ENCODE peak calls at places on chromosomes 4 and X, in seven cellular contexts. M is K562, N is HepG2, L is HCT116, F is GM12878, B is SK-N-SH, U is H1. S is an unnamed sample.

GRCh38 chr4:117793786-117794369 is 240.4 kb upstream of the NDST3 start:
- DNase-seq in F (no peak), L (no peak), N (no peak), B (no peak), M (no peak), U (no peak), S (no peak)

GRCh38 chrX:123959281-123960063 is 2.0 kb upstream of the STAG2 start:
- DNase-seq in B (peak), L (no peak), N (no peak), M (peak), F (no peak), U (no peak), S (no peak)

GRCh38 chr4:174369968-174370367 is 86.3 kb downstream of the CEP44 start:
- DNase-seq in L (no peak), U (no peak), M (no peak), N (no peak), B (no peak), F (no peak), S (no peak)

GRCh38 chrX:155028749-155029360 is 2.2 kb downstream of the FUNDC2 start:
- DNase-seq in B (no peak), M (no peak), N (no peak), U (no peak), L (no peak), F (no peak), S (no peak)

GRCh38 chrX:18883234-18883960 is 100.5 kb downstream of the PHKA2 start:
- DNase-seq in N (peak), M (no peak), B (no peak), L (no peak), F (no peak), U (no peak), S (no peak)

GRCh38 chr4:1172971-1173757 is 781 bp upstream of the SPON2 start:
- DNase-seq in L (no peak), U (no peak), B (peak), M (no peak), N (peak), F (no peak), S (no peak)

GRCh38 chrX:115031989-115032388 is 14.6 kb upstream of the IL13RA2 start:
- DNase-seq in U (no peak), L (no peak), M (no peak), F (no peak), N (no peak), B (no peak), S (no peak)

GRCh38 chr4:182808673-182809416 is 108.3 kb downstream of the DCTD start:
- DNase-seq in N (no peak), F (peak), U (no peak), M (no peak), L (no peak), B (no peak), S (no peak)

GRCh38 chrX:40996886-40997530 is 88.2 kb upstream of the USP9X start:
- DNase-seq in U (no peak), B (peak), F (no peak), N (peak), M (peak), L (peak), S (peak)
- TF ChIP-seq JUND in U (peak), B (no peak), F (no peak), N (no peak), M (peak), L (no peak), S (no peak)

DNA sequence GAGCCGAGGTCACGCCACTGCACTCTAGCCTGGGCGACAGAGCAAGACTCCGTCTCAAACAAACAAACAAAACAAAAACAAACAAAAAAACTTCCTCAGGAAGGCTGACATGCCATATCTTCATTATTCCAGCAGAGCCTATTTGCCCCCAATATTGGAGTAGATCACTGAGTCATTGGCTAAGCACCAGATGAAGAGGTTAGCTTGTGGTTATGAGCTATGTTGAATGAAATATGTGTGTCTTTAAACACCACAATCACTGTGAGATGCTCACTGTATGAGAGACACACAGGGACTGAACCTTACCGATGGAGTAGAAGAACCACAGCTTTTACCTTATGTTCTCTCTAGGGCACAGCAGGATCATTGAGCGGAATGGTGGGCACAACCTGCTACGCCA is 122.1 kb upstream of the EOLA2 start:
- DNase-seq in M (no peak), B (no peak), U (no peak), L (no peak), F (no peak), N (no peak), S (no peak)
- TF ChIP-seq JUND in M (no peak), B (no peak), U (no peak), L (no peak), F (no peak), N (no peak), S (no peak)

GRCh38 chr4:9735515-9735914 is 45.9 kb upstream of the DRD5 start:
- DNase-seq in B (no peak), F (no peak), N (no peak), L (no peak), M (no peak), U (no peak), S (no peak)
- TF ChIP-seq JUND in B (no peak), F (no peak), N (no peak), L (no peak), M (no peak), U (no peak), S (no peak)

GRCh38 chr4:48780867-48781219 is 764 bp upstream of the FRYL start:
- DNase-seq in M (no peak), L (no peak), B (peak), U (no peak), F (no peak), N (peak), S (peak)
- TF ChIP-seq JUND in M (no peak), L (peak), B (no peak), U (no peak), F (no peak), N (no peak), S (no peak)

GRCh38 chrX:15696516-15696915 is 31.9 kb upstream of the CLTRN start:
- DNase-seq in B (no peak), L (no peak), F (no peak), N (no peak), U (no peak), M (no peak), S (no peak)

DNA sequence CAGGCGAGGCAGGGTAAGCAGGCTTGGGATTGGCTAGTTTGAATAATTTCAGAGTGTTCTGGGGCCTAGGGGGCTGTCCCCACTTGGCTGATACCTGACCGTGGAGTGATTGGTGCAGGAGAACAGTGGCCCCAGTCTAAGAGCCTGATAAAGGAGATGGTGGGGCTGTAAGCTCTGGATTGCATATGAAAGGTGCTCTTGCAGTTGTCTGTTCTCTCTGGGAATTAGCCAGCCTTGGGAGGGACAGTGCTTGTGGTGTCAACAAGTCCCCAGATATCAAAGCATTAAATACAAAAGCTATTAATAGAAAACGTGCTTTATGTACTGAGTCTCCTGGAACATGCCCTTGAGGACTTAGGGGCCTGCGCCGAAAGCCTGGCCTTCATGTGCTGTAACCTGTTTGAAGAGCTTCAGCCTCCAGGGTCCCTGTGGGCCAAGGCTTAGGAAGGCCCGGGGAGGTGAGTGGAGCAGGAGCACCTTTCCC is 30.4 kb upstream of the CLTRN start:
- DNase-seq in U (no peak), L (no peak), N (no peak), B (no peak), M (no peak), F (no peak), S (no peak)
- TF ChIP-seq JUND in U (no peak), L (no peak), N (no peak), B (no peak), M (no peak), F (no peak), S (no peak)

DNA sequence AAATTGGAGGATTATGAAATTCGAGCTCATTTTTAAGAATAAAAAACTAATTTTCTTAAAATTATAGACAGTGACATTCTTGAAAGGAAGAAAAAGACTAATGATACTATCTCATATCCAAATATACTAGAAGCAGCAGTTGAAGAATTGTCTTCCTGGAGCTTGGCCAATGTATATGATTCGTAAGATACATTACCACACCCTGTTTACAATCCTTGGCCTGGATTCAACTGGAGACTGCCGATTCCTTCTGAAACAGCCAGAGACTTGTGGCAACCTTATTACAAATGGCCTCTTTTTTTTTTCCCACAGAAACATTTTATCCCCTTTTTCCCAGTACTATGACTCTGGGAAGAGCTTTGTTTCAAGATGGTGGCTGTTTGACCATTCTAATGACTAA is 571.2 kb upstream of the FAT1 start:
- DNase-seq in M (no peak), U (no peak), L (no peak), B (no peak), F (no peak), N (no peak), S (no peak)
- TF ChIP-seq JUND in M (no peak), U (no peak), L (no peak), B (no peak), F (no peak), N (no peak), S (no peak)

GRCh38 chr4:25022741-25023140 is 8.0 kb downstream of the LGI2 start:
- DNase-seq in N (no peak), F (no peak), L (no peak), B (no peak), M (no peak), U (no peak), S (no peak)
- TF ChIP-seq JUND in N (no peak), F (no peak), L (no peak), B (no peak), M (no peak), U (no peak), S (no peak)

DNA sequence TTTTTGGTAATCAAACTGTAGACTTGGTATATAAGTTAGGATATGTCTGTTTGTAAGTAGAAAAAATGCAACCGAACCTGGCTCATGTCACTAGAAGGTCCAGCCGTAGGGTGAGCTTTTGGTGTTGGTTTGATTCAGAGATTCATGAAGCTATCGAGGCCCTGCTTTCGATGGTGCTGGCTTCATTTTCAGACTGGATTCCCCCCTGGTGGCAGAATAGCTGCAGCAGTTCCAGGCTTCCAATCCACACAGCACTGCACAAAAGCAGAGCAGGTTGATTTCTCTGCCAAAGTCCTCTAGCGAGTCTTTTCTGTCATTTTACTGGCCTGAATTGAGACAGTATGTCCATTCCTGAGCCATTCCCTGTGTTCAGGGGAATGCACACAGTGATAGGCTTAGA is 33.1 kb downstream of the PDK3 start:
- DNase-seq in L (no peak), M (no peak), U (no peak), N (peak), B (no peak), F (no peak), S (peak)
- TF ChIP-seq JUND in L (no peak), M (no peak), U (no peak), N (no peak), B (no peak), F (no peak), S (no peak)

S was measured in T47D.